ENCODE peak calls at places on chromosomes 12 and 14, in five cellular contexts. X is HCT116, Y is fibroblast of lung, N is H9, O is Karpas-422. F is an unnamed sample.

GRCh38 chr12:76927170-76927784 is 48.5 kb upstream of the CSRP2 start:
- DNase-seq in N (peak; percentile 82), X (peak; percentile 27), Y (peak; percentile 29), O (peak; percentile 80), F (peak; percentile 64)

GRCh38 chr12:7303772-7304171 is at the start of gene ACSM4:
- DNase-seq in Y (no peak), N (no peak), X (no peak), O (no peak), F (no peak)

GRCh38 chr12:49564241-49565118 is 3.5 kb downstream of the MCRS1 start:
- DNase-seq in Y (no peak), O (no peak), N (no peak), X (no peak), F (no peak)

GRCh38 chr14:37257651-37258050 is 59.9 kb downstream of the MIPOL1 start:
- DNase-seq in X (no peak), N (no peak), Y (no peak), O (no peak), F (no peak)

GRCh38 chr12:76548222-76548837 is 11.2 kb downstream of the OSBPL8 start:
- DNase-seq in X (no peak), Y (no peak), O (no peak), N (no peak), F (no peak)

GRCh38 chr14:77064535-77065178 is 33.4 kb upstream of the CIPC start:
- DNase-seq in X (no peak), Y (no peak), N (no peak), O (no peak), F (no peak)

GRCh38 chr14:88553886-88554457 is 835 bp downstream of the PTPN21 start:
- DNase-seq in N (no peak), O (no peak), X (no peak), Y (peak; percentile 32), F (peak; percentile 51)

GRCh38 chr12:57093412-57094193 is 4.7 kb downstream of the NAB2 start:
- DNase-seq in N (peak; percentile 85), O (peak; percentile 91), X (no peak), Y (peak; percentile 87), F (peak; percentile 93)

GRCh38 chr12:92769124-92769901 is 66.5 kb downstream of the PLEKHG7 start:
- DNase-seq in O (no peak), N (no peak), X (no peak), Y (peak; percentile 37), F (no peak)

GRCh38 chr14:89915114-89915878 is 39.2 kb downstream of the EFCAB11 start:
- DNase-seq in X (peak; percentile 57), N (peak; percentile 34), Y (peak; percentile 58), O (peak; percentile 90), F (peak; percentile 86)

GRCh38 chr12:20547788-20548575 is 147.2 kb upstream of the SLCO1C1 start:
- DNase-seq in O (no peak), Y (peak; percentile 47), N (no peak), X (no peak), F (peak; percentile 31)

GRCh38 chr12:118127867-118128266 is 8.1 kb upstream of the PEBP1 start:
- DNase-seq in O (no peak), X (no peak), Y (no peak), N (no peak), F (no peak)

GRCh38 chr12:118124333-118124874 is 11.5 kb upstream of the PEBP1 start:
- DNase-seq in N (no peak), O (no peak), Y (no peak), X (no peak), F (no peak)

GRCh38 chr12:118122264-118122663 is 13.7 kb upstream of the PEBP1 start:
- DNase-seq in O (no peak), Y (no peak), N (no peak), X (no peak), F (no peak)

GRCh38 chr12:118125743-118126118 is 10.2 kb upstream of the PEBP1 start:
- DNase-seq in N (no peak), O (no peak), Y (no peak), X (no peak), F (no peak)

GRCh38 chr12:118126119-118126757 is 9.7 kb upstream of the PEBP1 start:
- DNase-seq in X (no peak), N (no peak), O (no peak), Y (no peak), F (no peak)
- H3K4me1 ChIP-seq in X (peaks cover 1% of the 10 kb centered on the region), N (no peaks in the 10 kb centered on the region), O (no peaks in the 10 kb centered on the region), Y (no peaks in the 10 kb centered on the region), F (no peaks in the 10 kb centered on the region)

GRCh38 chr12:71024281-71024680 is 103.7 kb upstream of the PTPRR start:
- DNase-seq in N (no peak), Y (no peak), O (no peak), X (no peak), F (no peak)

GRCh38 chr12:71024827-71025226 is 104.3 kb upstream of the PTPRR start:
- DNase-seq in Y (no peak), N (no peak), O (no peak), X (no peak), F (no peak)

GRCh38 chr12:71029302-71029701 is 108.8 kb upstream of the PTPRR start:
- DNase-seq in Y (no peak), O (no peak), X (no peak), N (no peak), F (no peak)

GRCh38 chr12:71032933-71033332 is 112.4 kb upstream of the PTPRR start:
- DNase-seq in X (no peak), O (no peak), Y (no peak), N (no peak), F (no peak)

DNA sequence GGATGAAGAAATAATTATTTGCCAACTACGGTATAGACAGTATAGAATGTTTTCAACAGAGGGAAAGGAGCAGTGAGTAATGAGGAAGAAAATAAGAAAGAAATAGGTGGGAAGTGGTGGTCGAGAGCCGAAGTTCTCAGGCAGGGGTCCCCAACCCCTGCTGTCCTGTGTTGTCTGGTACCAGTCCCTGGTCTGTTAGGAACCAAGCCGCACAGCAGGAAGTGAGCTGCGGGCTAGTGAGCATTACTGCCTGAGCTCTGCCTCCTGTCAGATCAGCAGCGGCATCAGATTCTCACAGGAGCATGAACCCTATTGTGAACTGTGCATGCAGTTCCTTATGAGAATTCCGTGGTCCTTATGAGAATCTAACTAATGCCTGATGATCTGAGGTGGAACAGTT is 107.3 kb upstream of the PTPRR start:
- DNase-seq in Y (no peak), O (no peak), N (no peak), X (no peak), F (no peak)
- H2AFZ ChIP-seq in Y (no peak overlapping the region), O (no peak overlapping the region), N (no peak overlapping the region), X (no peak overlapping the region), F (no peak overlapping the region)

GRCh38 chr14:104975481-104976197 is 2.5 kb downstream of the AHNAK2 start:
- DNase-seq in X (no peak), Y (no peak), N (peak; percentile 55), O (peak; percentile 73), F (no peak)
- H3K4me1 ChIP-seq in X (peaks cover 95% of the 10 kb centered on the region), Y (peaks cover 36% of the 10 kb centered on the region), N (no peaks in the 10 kb centered on the region), O (no peaks in the 10 kb centered on the region), F (peaks cover 32% of the 10 kb centered on the region)

GRCh38 chr14:65957631-65958205 is 528.5 kb upstream of the CCDC196 start:
- DNase-seq in X (no peak), N (peak; percentile 67), Y (no peak), O (no peak), F (no peak)
- H2AFZ ChIP-seq in X (no peak overlapping the region), N (no peak overlapping the region), Y (no peak overlapping the region), O (no peak overlapping the region), F (no peak overlapping the region)

GRCh38 chr12:24950231-24950834 is 1.4 kb upstream of the BCAT1 start:
- DNase-seq in X (no peak), N (no peak), O (no peak), Y (no peak), F (no peak)
- H3K4me1 ChIP-seq in X (no peaks in the 10 kb centered on the region), N (peaks cover 4% of the 10 kb centered on the region), O (peaks cover 60% of the 10 kb centered on the region), Y (peaks cover 3% of the 10 kb centered on the region), F (peaks cover 22% of the 10 kb centered on the region)

DNA sequence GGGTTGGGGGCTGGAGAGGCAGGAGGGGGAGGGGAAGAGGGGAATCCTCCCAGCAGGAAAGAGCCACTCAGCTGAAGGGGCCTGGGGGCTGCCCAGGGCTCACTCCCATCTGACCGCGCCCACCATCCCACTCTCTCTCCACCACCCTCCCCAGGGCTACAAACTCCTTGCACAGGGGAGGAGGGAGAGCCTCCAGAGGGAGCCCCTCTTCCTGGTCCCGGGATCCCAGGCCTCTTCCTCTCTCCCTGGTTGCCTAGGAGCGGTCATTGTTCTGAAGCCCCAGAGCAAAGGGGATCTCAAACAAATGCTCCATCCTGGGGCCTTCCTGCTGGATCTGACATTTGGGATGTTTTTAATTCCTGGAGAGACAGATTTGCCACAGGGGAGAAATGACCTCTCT is 39.8 kb upstream of the DLK1 start:
- DNase-seq in X (no peak), O (no peak), Y (no peak), N (no peak), F (no peak)
- H2AFZ ChIP-seq in X (no peak overlapping the region), O (no peak overlapping the region), Y (no peak overlapping the region), N (no peak overlapping the region), F (no peak overlapping the region)

GRCh38 chr12:65634061-65634460 is 190.2 kb upstream of the HMGA2 start:
- DNase-seq in N (no peak), Y (no peak), X (no peak), O (no peak), F (no peak)
- H3K4me1 ChIP-seq in N (no peaks in the 10 kb centered on the region), Y (peaks cover 30% of the 10 kb centered on the region), X (peaks cover 81% of the 10 kb centered on the region), O (no peaks in the 10 kb centered on the region), F (peaks cover 65% of the 10 kb centered on the region)

GRCh38 chr12:18752947-18753346 is 15.0 kb downstream of the CAPZA3 start:
- DNase-seq in O (no peak), Y (no peak), X (no peak), N (peak; percentile 56), F (no peak)
- H2AFZ ChIP-seq in O (no peak overlapping the region), Y (no peak overlapping the region), X (no peak overlapping the region), N (no peak overlapping the region), F (no peak overlapping the region)

F was measured in GM23248.